ENCODE peak calls at places on chromosomes 13 and 19, in six cellular contexts. U is body of pancreas, H is RWPE1, V is ovary, J is AG04449, R is cardiac muscle cell. G is an unnamed sample.

GRCh38 chr13:51781246-51782022 is 22.5 kb downstream of the DHRS12 start:
- DNase-seq in U (peak), H (peak), V (no peak), J (no peak), R (peak), G (no peak)

GRCh38 chr19:8192227-8192820 is 16.8 kb upstream of the CERS4 start:
- DNase-seq in U (no peak), H (no peak), V (no peak), J (no peak), R (no peak), G (no peak)

GRCh38 chr19:47157455-47158321 is 27.1 kb downstream of the SAE1 start:
- DNase-seq in U (no peak), H (peak), V (no peak), J (no peak), R (peak), G (no peak)

GRCh38 chr13:40329682-40330485 is 336.6 kb downstream of the FOXO1 start:
- DNase-seq in U (no peak), H (no peak), V (no peak), J (no peak), R (peak), G (no peak)

GRCh38 chr13:71359641-71360040 is 507.4 kb downstream of the DACH1 start:
- DNase-seq in U (no peak), H (no peak), V (no peak), J (no peak), R (no peak), G (no peak)

GRCh38 chr19:14835011-14835410 is at the start of the genes OR7A5 and OR7C1:
- DNase-seq in U (no peak), H (no peak), V (no peak), J (no peak), R (peak), G (no peak)

GRCh38 chr13:25570185-25570584 is 198.4 kb downstream of the ATP8A2 start:
- DNase-seq in U (no peak), H (no peak), V (no peak), J (no peak), R (no peak), G (no peak)

GRCh38 chr19:38386968-38387549 is 775 bp downstream of the GGN start:
- DNase-seq in U (no peak), H (no peak), V (no peak), J (no peak), R (peak), G (peak)

GRCh38 chr13:98686281-98686680 is 66.2 kb downstream of the SLC15A1 start:
- DNase-seq in U (no peak), H (no peak), V (no peak), J (no peak), R (no peak), G (no peak)

GRCh38 chr13:26424181-26424580 is 133.3 kb upstream of the WASF3 start:
- DNase-seq in U (no peak), H (no peak), V (no peak), J (no peak), R (no peak), G (no peak)

DNA sequence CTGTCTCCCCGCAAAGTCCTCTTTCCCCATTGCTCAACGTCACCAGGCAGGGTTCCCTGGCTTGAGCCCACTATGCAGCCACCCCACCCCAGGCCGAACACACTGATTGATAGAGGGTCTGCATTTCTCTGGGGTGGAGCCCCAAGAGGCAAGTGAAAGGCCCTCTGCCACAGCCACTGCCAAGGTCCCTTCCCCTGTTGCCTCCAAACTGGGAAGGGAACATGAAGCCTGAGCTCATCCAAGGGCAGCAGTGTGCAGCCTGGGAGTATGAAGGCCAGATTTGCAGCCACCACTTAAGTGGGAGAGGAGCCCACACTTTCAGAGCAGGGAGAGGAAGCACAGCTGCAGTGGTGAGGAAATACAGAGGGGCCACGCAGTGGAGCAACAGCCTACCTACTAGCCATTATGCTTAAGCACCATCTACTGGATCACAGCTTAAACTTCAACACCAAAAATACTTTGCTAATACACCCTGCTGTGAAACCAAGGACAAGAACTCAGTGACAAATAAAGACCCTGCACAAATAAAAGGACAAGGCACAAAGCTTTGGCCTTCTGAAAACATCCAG is 48.6 kb downstream of the UBL3 start:
- DNase-seq in U (no peak), H (no peak), V (no peak), J (no peak), R (peak), G (no peak)
- TF ChIP-seq CTCF in U (no peak), H (no peak), V (no peak), J (no peak), R (no peak), G (no peak)

GRCh38 chr19:1065606-1066109 is 1.3 kb upstream of the ARHGAP45 start:
- DNase-seq in U (no peak), H (no peak), V (no peak), J (no peak), R (no peak), G (no peak)

GRCh38 chr19:1066251-1066747 is 668 bp upstream of the ARHGAP45 start:
- DNase-seq in U (no peak), H (no peak), V (no peak), J (no peak), R (no peak), G (no peak)

GRCh38 chr19:1063030-1063908 is 3.7 kb upstream of the ARHGAP45 start:
- DNase-seq in U (no peak), H (peak), V (no peak), J (no peak), R (no peak), G (no peak)

GRCh38 chr19:1063909-1064660 is 2.9 kb upstream of the ARHGAP45 start:
- DNase-seq in U (no peak), H (no peak), V (no peak), J (no peak), R (no peak), G (no peak)

DNA sequence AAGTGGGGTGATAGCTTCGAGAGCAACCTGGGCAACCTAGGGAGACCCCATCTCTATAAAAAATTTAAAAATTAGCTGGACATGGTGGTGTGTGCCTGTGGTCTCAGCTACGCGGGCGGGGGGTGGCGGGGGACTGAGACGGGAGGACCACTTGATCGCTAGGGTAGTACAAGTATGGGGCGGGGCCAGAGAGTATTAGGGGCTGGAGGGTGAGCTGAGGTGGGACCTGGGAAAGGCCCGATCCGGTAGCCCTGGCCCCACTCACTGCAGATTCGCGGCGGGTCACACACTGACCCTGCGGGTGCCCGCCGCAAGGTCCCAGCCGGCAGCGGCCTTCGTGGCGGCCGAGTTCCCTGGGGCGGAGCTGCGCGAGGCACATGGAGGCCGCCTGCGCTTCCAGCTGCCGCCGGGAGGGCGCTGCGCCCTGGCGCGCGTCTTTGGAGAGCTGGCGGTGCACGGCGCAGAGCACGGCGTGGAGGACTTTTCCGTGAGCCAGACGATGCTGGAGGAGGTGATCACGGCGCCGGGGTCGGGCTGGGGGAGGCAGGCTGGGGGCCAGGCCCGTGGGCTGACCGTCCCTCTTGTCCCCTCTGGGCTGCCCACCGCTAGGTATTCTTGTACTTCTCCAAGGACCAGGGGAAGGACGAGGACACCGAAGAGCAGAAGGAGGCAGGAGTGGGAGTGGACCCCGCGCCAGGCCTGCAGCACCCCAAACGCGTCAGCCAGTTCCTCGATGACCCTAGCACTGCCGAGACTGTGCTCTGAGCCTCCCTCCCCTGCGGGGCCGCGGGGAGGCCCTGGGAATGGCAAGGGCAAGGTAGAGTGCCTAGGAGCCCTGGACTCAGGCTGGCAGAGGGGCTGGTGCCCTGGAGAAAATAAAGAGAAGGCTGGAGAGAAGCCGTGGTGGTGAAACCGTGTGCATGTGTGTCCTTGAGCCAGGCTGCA is 2.0 kb upstream of the ARHGAP45 start:
- DNase-seq in U (peak), H (peak), V (no peak), J (no peak), R (peak), G (peak)
- TF ChIP-seq CTCF in U (peak), H (peak), V (peak), J (peak), R (peak), G (peak)

GRCh38 chr19:45922281-45922680 is 7.7 kb upstream of the NANOS2 start:
- DNase-seq in U (no peak), H (no peak), V (no peak), J (no peak), R (no peak), G (no peak)
- TF ChIP-seq CTCF in U (no peak), H (no peak), V (no peak), J (peak), R (peak), G (no peak)

DNA sequence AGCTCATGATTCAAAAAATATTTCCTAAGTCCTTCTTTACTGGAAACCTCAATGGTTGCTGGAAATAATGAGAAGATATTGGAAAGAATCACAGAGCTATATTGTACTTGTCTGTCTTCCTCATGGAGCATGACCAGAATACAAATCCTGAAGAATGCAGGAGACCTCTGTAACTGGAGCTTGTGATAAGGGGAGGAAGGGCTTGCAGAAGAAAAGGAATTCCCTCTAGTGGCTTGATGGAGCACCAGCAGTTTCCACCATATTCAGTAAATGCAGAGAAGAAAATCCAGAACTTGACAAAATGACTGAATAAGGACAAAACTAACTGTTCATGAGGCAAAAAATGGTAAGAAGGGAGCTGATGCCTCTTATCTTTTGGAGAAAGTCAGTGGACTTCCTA is 1333.1 kb downstream of the EFNB2 start:
- DNase-seq in U (no peak), H (no peak), V (no peak), J (no peak), R (peak), G (no peak)
- TF ChIP-seq CTCF in U (peak), H (peak), V (no peak), J (peak), R (peak), G (no peak)

GRCh38 chr19:32460476-32460875 is 54.9 kb downstream of the DPY19L3 start:
- DNase-seq in U (no peak), H (no peak), V (no peak), J (no peak), R (no peak), G (no peak)
- TF ChIP-seq CTCF in U (no peak), H (no peak), V (no peak), J (no peak), R (no peak), G (no peak)

GRCh38 chr19:35114656-35115537 is 726 bp upstream of the FXYD3 start:
- DNase-seq in U (peak), H (peak), V (peak), J (no peak), R (peak), G (peak)
- TF ChIP-seq CTCF in U (peak), H (peak), V (peak), J (peak), R (peak), G (peak)